ENCODE peak calls at places on chromosomes 2 and 18, in four cellular contexts. One of them, this sample, is unnamed.

GRCh38 chr2:73243884-73244570 is 9.9 kb downstream of the CCT7 start:
- DNase-seq in KBM-7: no peak
- DNase-seq in fibroblast of pulmonary artery: peak; percentile 73
- DNase-seq in kidney glomerular epithelial cell: no peak
- DNase-seq in this sample: peak; percentile 91

GRCh38 chr2:133266075-133266925 is 302.0 kb downstream of the NCKAP5 start:
- DNase-seq in KBM-7: no peak
- DNase-seq in fibroblast of pulmonary artery: no peak
- DNase-seq in kidney glomerular epithelial cell: no peak
- DNase-seq in this sample: no peak

GRCh38 chr2:82539222-82539621 is 1919.9 kb downstream of the SUCLG1 start:
- DNase-seq in KBM-7: no peak
- DNase-seq in fibroblast of pulmonary artery: no peak
- DNase-seq in kidney glomerular epithelial cell: no peak
- DNase-seq in this sample: no peak

GRCh38 chr2:41970898-41971660 is 76.7 kb upstream of the PKDCC start:
- DNase-seq in KBM-7: no peak
- DNase-seq in fibroblast of pulmonary artery: no peak
- DNase-seq in kidney glomerular epithelial cell: no peak
- DNase-seq in this sample: no peak

GRCh38 chr2:127651987-127652550 is 6.1 kb downstream of the GPR17 start:
- DNase-seq in KBM-7: no peak
- DNase-seq in fibroblast of pulmonary artery: peak; percentile 52
- DNase-seq in kidney glomerular epithelial cell: no peak
- DNase-seq in this sample: no peak

GRCh38 chr2:181970160-181970794 is 15.4 kb upstream of the PPP1R1C start:
- DNase-seq in KBM-7: no peak
- DNase-seq in fibroblast of pulmonary artery: no peak
- DNase-seq in kidney glomerular epithelial cell: no peak
- DNase-seq in this sample: no peak

GRCh38 chr2:202695166-202695565 is 60.4 kb downstream of the FAM117B start:
- DNase-seq in KBM-7: no peak
- DNase-seq in fibroblast of pulmonary artery: peak; percentile 33
- DNase-seq in kidney glomerular epithelial cell: no peak
- DNase-seq in this sample: no peak

GRCh38 chr2:14137643-14138042 is 494.9 kb upstream of the LRATD1 start:
- DNase-seq in KBM-7: no peak
- DNase-seq in fibroblast of pulmonary artery: no peak
- DNase-seq in kidney glomerular epithelial cell: no peak
- DNase-seq in this sample: peak; percentile 5

GRCh38 chr2:33890686-33891085 is 291.6 kb upstream of the FAM98A start:
- DNase-seq in KBM-7: no peak
- DNase-seq in fibroblast of pulmonary artery: no peak
- DNase-seq in kidney glomerular epithelial cell: no peak
- DNase-seq in this sample: no peak

GRCh38 chr2:209773377-209773776 is 1.7 kb downstream of the UNC80 start:
- DNase-seq in KBM-7: no peak
- DNase-seq in fibroblast of pulmonary artery: no peak
- DNase-seq in kidney glomerular epithelial cell: no peak
- DNase-seq in this sample: peak; percentile 81

GRCh38 chr18:76350134-76351025 is 144.7 kb downstream of the ZNF516 start:
- DNase-seq in KBM-7: no peak
- DNase-seq in fibroblast of pulmonary artery: no peak
- DNase-seq in kidney glomerular epithelial cell: no peak
- DNase-seq in this sample: peak; percentile 14

GRCh38 chr18:35376393-35376741 is 770 bp downstream of the ZNF396 start:
- DNase-seq in KBM-7: peak; percentile 71
- DNase-seq in fibroblast of pulmonary artery: no peak
- DNase-seq in kidney glomerular epithelial cell: no peak
- DNase-seq in this sample: peak; percentile 59

GRCh38 chr18:47254341-47254939 is 3.0 kb upstream of the SKOR2 start:
- DNase-seq in KBM-7: peak; percentile 44
- DNase-seq in fibroblast of pulmonary artery: peak; percentile 62
- DNase-seq in kidney glomerular epithelial cell: peak; percentile 18
- DNase-seq in this sample: no peak

GRCh38 chr2:97961534-97961933 is 34.2 kb downstream of the TMEM131 start:
- DNase-seq in KBM-7: no peak
- DNase-seq in fibroblast of pulmonary artery: no peak
- DNase-seq in kidney glomerular epithelial cell: no peak
- DNase-seq in this sample: no peak

GRCh38 chr2:86793752-86794151 is 3.0 kb upstream of the CD8A start:
- DNase-seq in KBM-7: no peak
- DNase-seq in fibroblast of pulmonary artery: no peak
- DNase-seq in kidney glomerular epithelial cell: no peak
- DNase-seq in this sample: no peak

GRCh38 chr18:43893001-43893637 is 615.8 kb upstream of the SYT4 start:
- DNase-seq in KBM-7: no peak
- DNase-seq in fibroblast of pulmonary artery: peak; percentile 61
- DNase-seq in kidney glomerular epithelial cell: peak; percentile 100
- DNase-seq in this sample: peak; percentile 33

GRCh38 chr2:217703999-217704398 is 298.8 kb downstream of the TNS1 start:
- DNase-seq in KBM-7: no peak
- DNase-seq in fibroblast of pulmonary artery: no peak
- DNase-seq in kidney glomerular epithelial cell: no peak
- DNase-seq in this sample: no peak

GRCh38 chr2:224982226-224982625 is 60.0 kb downstream of the DOCK10 start:
- DNase-seq in KBM-7: no peak
- DNase-seq in fibroblast of pulmonary artery: peak; percentile 63
- DNase-seq in kidney glomerular epithelial cell: no peak
- DNase-seq in this sample: no peak

GRCh38 chr2:54255230-54256090 is 569 bp downstream of the TSPYL6 start:
- DNase-seq in KBM-7: no peak
- DNase-seq in fibroblast of pulmonary artery: no peak
- DNase-seq in kidney glomerular epithelial cell: no peak
- DNase-seq in this sample: no peak

GRCh38 chr2:136376798-136377211 is 258.9 kb upstream of the CXCR4 start:
- DNase-seq in KBM-7: no peak
- DNase-seq in fibroblast of pulmonary artery: peak; percentile 29
- DNase-seq in kidney glomerular epithelial cell: no peak
- DNase-seq in this sample: peak; percentile 90

GRCh38 chr18:65768379-65768778 is 17.6 kb downstream of the CDH7 start:
- DNase-seq in KBM-7: no peak
- DNase-seq in fibroblast of pulmonary artery: no peak
- DNase-seq in kidney glomerular epithelial cell: no peak
- DNase-seq in this sample: peak; percentile 35

GRCh38 chr2:112151275-112151674 is 13.1 kb downstream of the FBLN7 start:
- DNase-seq in KBM-7: no peak
- DNase-seq in fibroblast of pulmonary artery: no peak
- DNase-seq in kidney glomerular epithelial cell: no peak
- DNase-seq in this sample: no peak

GRCh38 chr2:149808556-149808955 is 221.0 kb upstream of the MMADHC start:
- DNase-seq in KBM-7: peak; percentile 21
- DNase-seq in fibroblast of pulmonary artery: peak; percentile 47
- DNase-seq in kidney glomerular epithelial cell: no peak
- DNase-seq in this sample: no peak

GRCh38 chr2:98484652-98485452 is 40.2 kb downstream of the INPP4A start:
- DNase-seq in KBM-7: no peak
- DNase-seq in fibroblast of pulmonary artery: no peak
- DNase-seq in kidney glomerular epithelial cell: no peak
- DNase-seq in this sample: no peak

GRCh38 chr2:189836644-189837043 is 52.4 kb downstream of the PMS1 start:
- DNase-seq in KBM-7: no peak
- DNase-seq in fibroblast of pulmonary artery: peak; percentile 61
- DNase-seq in kidney glomerular epithelial cell: peak; percentile 30
- DNase-seq in this sample: peak; percentile 54

GRCh38 chr18:1036926-1037325 is 132.3 kb downstream of the ADCYAP1 start:
- DNase-seq in KBM-7: no peak
- DNase-seq in fibroblast of pulmonary artery: no peak
- DNase-seq in kidney glomerular epithelial cell: no peak
- DNase-seq in this sample: no peak

GRCh38 chr2:74845217-74845751 is 11.4 kb downstream of the HK2 start:
- DNase-seq in KBM-7: peak; percentile 60
- DNase-seq in fibroblast of pulmonary artery: peak; percentile 87
- DNase-seq in kidney glomerular epithelial cell: peak; percentile 89
- DNase-seq in this sample: peak; percentile 39

GRCh38 chr2:233882353-233882752 is 14.2 kb upstream of the MSL3B start:
- DNase-seq in KBM-7: no peak
- DNase-seq in fibroblast of pulmonary artery: no peak
- DNase-seq in kidney glomerular epithelial cell: no peak
- DNase-seq in this sample: no peak

GRCh38 chr2:186105016-186105415 is 366.4 kb downstream of the FSIP2 start:
- DNase-seq in KBM-7: no peak
- DNase-seq in fibroblast of pulmonary artery: no peak
- DNase-seq in kidney glomerular epithelial cell: no peak
- DNase-seq in this sample: no peak

GRCh38 chr18:75625966-75626365 is 198.5 kb upstream of the SMIM21 start:
- DNase-seq in KBM-7: no peak
- DNase-seq in fibroblast of pulmonary artery: no peak
- DNase-seq in kidney glomerular epithelial cell: no peak
- DNase-seq in this sample: no peak

GRCh38 chr2:236530512-236530911 is 39.1 kb upstream of the ACKR3 start:
- DNase-seq in KBM-7: no peak
- DNase-seq in fibroblast of pulmonary artery: no peak
- DNase-seq in kidney glomerular epithelial cell: no peak
- DNase-seq in this sample: no peak

GRCh38 chr18:50707841-50708240 is 112.0 kb downstream of the MRO start:
- DNase-seq in KBM-7: no peak
- DNase-seq in fibroblast of pulmonary artery: peak; percentile 2
- DNase-seq in kidney glomerular epithelial cell: no peak
- DNase-seq in this sample: peak; percentile 90

GRCh38 chr2:114709936-114710850 is 267.8 kb downstream of the DPP10 start:
- DNase-seq in KBM-7: no peak
- DNase-seq in fibroblast of pulmonary artery: no peak
- DNase-seq in kidney glomerular epithelial cell: no peak
- DNase-seq in this sample: no peak

GRCh38 chr2:128321421-128321775 is 2.7 kb upstream of the HS6ST1 start:
- DNase-seq in KBM-7: no peak
- DNase-seq in fibroblast of pulmonary artery: no peak
- DNase-seq in kidney glomerular epithelial cell: no peak
- DNase-seq in this sample: no peak

GRCh38 chr2:107263596-107264090 is 377.7 kb upstream of the ST6GAL2 start:
- DNase-seq in KBM-7: peak; percentile 5
- DNase-seq in fibroblast of pulmonary artery: no peak
- DNase-seq in kidney glomerular epithelial cell: peak; percentile 25
- DNase-seq in this sample: no peak

GRCh38 chr2:216837740-216838139 is 22.1 kb downstream of the TNP1 start:
- DNase-seq in KBM-7: peak; percentile 39
- DNase-seq in fibroblast of pulmonary artery: no peak
- DNase-seq in kidney glomerular epithelial cell: no peak
- DNase-seq in this sample: no peak

GRCh38 chr2:237025090-237025865 is 60.4 kb upstream of the COPS8 start:
- DNase-seq in KBM-7: no peak
- DNase-seq in fibroblast of pulmonary artery: peak; percentile 65
- DNase-seq in kidney glomerular epithelial cell: peak; percentile 41
- DNase-seq in this sample: no peak

This sample was measured in NCI-H69.